ENCODE peak calls at places on chromosome 5, in eight cellular contexts. One of them, this sample, is unnamed.

GRCh38 chr5:174608631-174609097 is 115.7 kb upstream of the MSX2 start:
- DNase-seq in substantia nigra: peak
- DNase-seq in heart left ventricle: peak
- DNase-seq in fibroblast of lung: no peak
- DNase-seq in mesendoderm: no peak
- DNase-seq in left ventricle myocardium inferior: peak
- DNase-seq in GM23248: no peak
- DNase-seq in A549: no peak
- DNase-seq in this sample: no peak

GRCh38 chr5:180601591-180602480 is 10.5 kb upstream of the SCGB3A1 start:
- DNase-seq in substantia nigra: no peak
- DNase-seq in left ventricle myocardium inferior: no peak
- DNase-seq in mesendoderm: no peak
- DNase-seq in heart left ventricle: no peak
- DNase-seq in GM23248: no peak
- DNase-seq in A549: no peak
- DNase-seq in fibroblast of lung: no peak
- DNase-seq in this sample: peak

GRCh38 chr5:98258939-98259338 is 514.5 kb upstream of the RGMB start:
- DNase-seq in substantia nigra: no peak
- DNase-seq in A549: no peak
- DNase-seq in fibroblast of lung: no peak
- DNase-seq in GM23248: no peak
- DNase-seq in left ventricle myocardium inferior: no peak
- DNase-seq in mesendoderm: no peak
- DNase-seq in heart left ventricle: no peak
- DNase-seq in this sample: no peak

GRCh38 chr5:132059696-132060500 is 557 bp upstream of the IL3 start:
- DNase-seq in substantia nigra: no peak
- DNase-seq in A549: no peak
- DNase-seq in GM23248: no peak
- DNase-seq in heart left ventricle: peak
- DNase-seq in mesendoderm: no peak
- DNase-seq in left ventricle myocardium inferior: peak
- DNase-seq in fibroblast of lung: no peak
- DNase-seq in this sample: peak

GRCh38 chr5:116531635-116532034 is 43.0 kb downstream of the SEMA6A start:
- DNase-seq in fibroblast of lung: no peak
- DNase-seq in heart left ventricle: no peak
- DNase-seq in left ventricle myocardium inferior: no peak
- DNase-seq in mesendoderm: peak
- DNase-seq in substantia nigra: no peak
- DNase-seq in GM23248: no peak
- DNase-seq in A549: no peak
- DNase-seq in this sample: peak

GRCh38 chr5:143646961-143647360 is 165.0 kb upstream of the HMHB1 start:
- DNase-seq in mesendoderm: no peak
- DNase-seq in left ventricle myocardium inferior: no peak
- DNase-seq in fibroblast of lung: no peak
- DNase-seq in substantia nigra: no peak
- DNase-seq in heart left ventricle: no peak
- DNase-seq in GM23248: no peak
- DNase-seq in A549: no peak
- DNase-seq in this sample: no peak

GRCh38 chr5:14850419-14851066 is 21.0 kb downstream of the ANKH start:
- DNase-seq in GM23248: no peak
- DNase-seq in A549: no peak
- DNase-seq in left ventricle myocardium inferior: no peak
- DNase-seq in substantia nigra: no peak
- DNase-seq in fibroblast of lung: no peak
- DNase-seq in mesendoderm: peak
- DNase-seq in heart left ventricle: no peak
- DNase-seq in this sample: no peak

GRCh38 chr5:32013658-32014057 is 160.5 kb downstream of the GOLPH3 start:
- DNase-seq in mesendoderm: peak
- DNase-seq in A549: no peak
- DNase-seq in left ventricle myocardium inferior: no peak
- DNase-seq in heart left ventricle: peak
- DNase-seq in fibroblast of lung: no peak
- DNase-seq in GM23248: no peak
- DNase-seq in substantia nigra: no peak
- DNase-seq in this sample: peak

GRCh38 chr5:35476789-35477188 is 140.9 kb upstream of the SPEF2 start:
- DNase-seq in mesendoderm: peak
- DNase-seq in fibroblast of lung: no peak
- DNase-seq in left ventricle myocardium inferior: no peak
- DNase-seq in heart left ventricle: no peak
- DNase-seq in GM23248: no peak
- DNase-seq in substantia nigra: no peak
- DNase-seq in A549: no peak
- DNase-seq in this sample: no peak

GRCh38 chr5:73558950-73559349 is 6.5 kb downstream of the ANKRA2 start:
- DNase-seq in fibroblast of lung: no peak
- DNase-seq in mesendoderm: no peak
- DNase-seq in left ventricle myocardium inferior: no peak
- DNase-seq in GM23248: peak
- DNase-seq in A549: peak
- DNase-seq in substantia nigra: no peak
- DNase-seq in heart left ventricle: no peak
- DNase-seq in this sample: no peak

GRCh38 chr5:76724871-76725270 is 8.9 kb downstream of the F2R start:
- DNase-seq in mesendoderm: peak
- DNase-seq in heart left ventricle: no peak
- DNase-seq in left ventricle myocardium inferior: no peak
- DNase-seq in A549: peak
- DNase-seq in substantia nigra: no peak
- DNase-seq in GM23248: peak
- DNase-seq in fibroblast of lung: no peak
- DNase-seq in this sample: no peak

GRCh38 chr5:127406326-127407121 is 110.9 kb upstream of the PRRC1 start:
- DNase-seq in A549: no peak
- DNase-seq in fibroblast of lung: no peak
- DNase-seq in heart left ventricle: no peak
- DNase-seq in left ventricle myocardium inferior: no peak
- DNase-seq in substantia nigra: no peak
- DNase-seq in GM23248: no peak
- DNase-seq in mesendoderm: peak
- DNase-seq in this sample: peak

GRCh38 chr5:178589180-178590140 is 733 bp downstream of the COL23A1 start:
- DNase-seq in substantia nigra: no peak
- DNase-seq in fibroblast of lung: peak
- DNase-seq in left ventricle myocardium inferior: peak
- DNase-seq in A549: no peak
- DNase-seq in heart left ventricle: peak
- DNase-seq in GM23248: peak
- DNase-seq in mesendoderm: peak
- DNase-seq in this sample: peak

GRCh38 chr5:406041-406440 is 36.9 kb upstream of the EXOC3 start:
- DNase-seq in substantia nigra: no peak
- DNase-seq in GM23248: no peak
- DNase-seq in left ventricle myocardium inferior: no peak
- DNase-seq in A549: no peak
- DNase-seq in mesendoderm: no peak
- DNase-seq in heart left ventricle: no peak
- DNase-seq in fibroblast of lung: no peak
- DNase-seq in this sample: no peak

GRCh38 chr5:61334224-61335196 is 2.5 kb downstream of the ZSWIM6 start:
- DNase-seq in heart left ventricle: no peak
- DNase-seq in fibroblast of lung: peak
- DNase-seq in mesendoderm: peak
- DNase-seq in substantia nigra: no peak
- DNase-seq in left ventricle myocardium inferior: no peak
- DNase-seq in GM23248: peak
- DNase-seq in A549: no peak
- DNase-seq in this sample: peak

GRCh38 chr5:97078958-97079357 is 63.5 kb downstream of the LIX1 start:
- DNase-seq in A549: no peak
- DNase-seq in heart left ventricle: no peak
- DNase-seq in left ventricle myocardium inferior: no peak
- DNase-seq in GM23248: peak
- DNase-seq in mesendoderm: no peak
- DNase-seq in fibroblast of lung: peak
- DNase-seq in substantia nigra: no peak
- DNase-seq in this sample: no peak

GRCh38 chr5:113204525-113205161 is 228.0 kb downstream of the DCP2 start:
- DNase-seq in mesendoderm: peak
- DNase-seq in A549: no peak
- DNase-seq in heart left ventricle: peak
- DNase-seq in GM23248: peak
- DNase-seq in substantia nigra: peak
- DNase-seq in fibroblast of lung: peak
- DNase-seq in left ventricle myocardium inferior: peak
- DNase-seq in this sample: peak

DNA sequence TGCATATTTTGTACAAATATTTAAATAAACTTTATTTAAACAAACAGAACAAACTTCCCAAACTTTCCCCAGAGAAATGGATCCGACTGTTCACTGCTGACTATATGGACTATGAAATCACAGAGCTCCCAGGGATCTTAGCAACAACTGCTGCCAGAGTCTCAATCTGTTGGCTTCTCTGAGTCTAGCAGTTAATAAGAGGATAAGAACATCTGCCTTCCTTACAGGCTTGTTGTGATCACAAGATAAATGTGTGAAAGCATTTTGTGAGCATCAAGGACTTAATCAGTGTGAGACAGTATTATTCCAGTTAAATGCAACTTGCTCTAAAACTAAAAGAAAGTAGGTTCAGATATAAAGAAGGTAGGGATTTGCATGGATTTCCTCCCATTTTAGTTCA is 31.4 kb upstream of the MYOT start:
- DNase-seq in GM23248: no peak
- DNase-seq in substantia nigra: no peak
- DNase-seq in heart left ventricle: no peak
- DNase-seq in mesendoderm: peak
- DNase-seq in left ventricle myocardium inferior: no peak
- DNase-seq in fibroblast of lung: no peak
- DNase-seq in A549: no peak
- DNase-seq in this sample: no peak
- H3K27ac ChIP-seq in GM23248: no peak
- H3K27ac ChIP-seq in substantia nigra: peak
- H3K27ac ChIP-seq in heart left ventricle: peak
- H3K27ac ChIP-seq in mesendoderm: no peak
- H3K27ac ChIP-seq in left ventricle myocardium inferior: peak
- H3K27ac ChIP-seq in fibroblast of lung: no peak
- H3K27ac ChIP-seq in A549: peak
- H3K27ac ChIP-seq in this sample: no peak

GRCh38 chr5:173057062-173057924 is 1.1 kb downstream of the CREBRF start:
- DNase-seq in GM23248: peak
- DNase-seq in A549: peak
- DNase-seq in substantia nigra: peak
- DNase-seq in left ventricle myocardium inferior: peak
- DNase-seq in heart left ventricle: peak
- DNase-seq in mesendoderm: peak
- DNase-seq in fibroblast of lung: peak
- DNase-seq in this sample: peak

GRCh38 chr5:173055722-173055982 is 500 bp upstream of the CREBRF start:
- DNase-seq in heart left ventricle: no peak
- DNase-seq in fibroblast of lung: no peak
- DNase-seq in mesendoderm: no peak
- DNase-seq in substantia nigra: no peak
- DNase-seq in GM23248: peak
- DNase-seq in A549: peak
- DNase-seq in left ventricle myocardium inferior: no peak
- DNase-seq in this sample: no peak

GRCh38 chr5:173055983-173056782 is at the start of gene CREBRF:
- DNase-seq in left ventricle myocardium inferior: peak
- DNase-seq in GM23248: peak
- DNase-seq in fibroblast of lung: peak
- DNase-seq in substantia nigra: peak
- DNase-seq in heart left ventricle: peak
- DNase-seq in mesendoderm: peak
- DNase-seq in A549: peak
- DNase-seq in this sample: peak

GRCh38 chr5:173056783-173057061 is 570 bp downstream of the CREBRF start:
- DNase-seq in A549: peak
- DNase-seq in fibroblast of lung: no peak
- DNase-seq in GM23248: no peak
- DNase-seq in mesendoderm: no peak
- DNase-seq in left ventricle myocardium inferior: peak
- DNase-seq in heart left ventricle: no peak
- DNase-seq in substantia nigra: no peak
- DNase-seq in this sample: no peak

GRCh38 chr5:173055042-173055721 is 970 bp upstream of the CREBRF start:
- DNase-seq in fibroblast of lung: no peak
- DNase-seq in substantia nigra: no peak
- DNase-seq in A549: no peak
- DNase-seq in GM23248: no peak
- DNase-seq in mesendoderm: no peak
- DNase-seq in heart left ventricle: no peak
- DNase-seq in left ventricle myocardium inferior: no peak
- DNase-seq in this sample: no peak
- H3K27ac ChIP-seq in fibroblast of lung: peak
- H3K27ac ChIP-seq in substantia nigra: peak
- H3K27ac ChIP-seq in A549: peak
- H3K27ac ChIP-seq in GM23248: no peak
- H3K27ac ChIP-seq in mesendoderm: no peak
- H3K27ac ChIP-seq in heart left ventricle: peak
- H3K27ac ChIP-seq in left ventricle myocardium inferior: peak
- H3K27ac ChIP-seq in this sample: no peak

GRCh38 chr5:36495638-36496010 is 110.8 kb upstream of the SLC1A3 start:
- DNase-seq in left ventricle myocardium inferior: no peak
- DNase-seq in substantia nigra: no peak
- DNase-seq in fibroblast of lung: peak
- DNase-seq in mesendoderm: no peak
- DNase-seq in GM23248: no peak
- DNase-seq in heart left ventricle: no peak
- DNase-seq in A549: no peak
- DNase-seq in this sample: no peak
- H3K27ac ChIP-seq in left ventricle myocardium inferior: no peak
- H3K27ac ChIP-seq in substantia nigra: no peak
- H3K27ac ChIP-seq in fibroblast of lung: no peak
- H3K27ac ChIP-seq in mesendoderm: no peak
- H3K27ac ChIP-seq in GM23248: no peak
- H3K27ac ChIP-seq in heart left ventricle: no peak
- H3K27ac ChIP-seq in A549: no peak
- H3K27ac ChIP-seq in this sample: no peak

GRCh38 chr5:80037366-80037765 is 2.2 kb downstream of the THBS4 start:
- DNase-seq in left ventricle myocardium inferior: no peak
- DNase-seq in heart left ventricle: no peak
- DNase-seq in fibroblast of lung: no peak
- DNase-seq in mesendoderm: no peak
- DNase-seq in substantia nigra: no peak
- DNase-seq in GM23248: no peak
- DNase-seq in A549: no peak
- DNase-seq in this sample: no peak

GRCh38 chr5:80041536-80041935 is 6.4 kb downstream of the THBS4 start:
- DNase-seq in A549: no peak
- DNase-seq in substantia nigra: no peak
- DNase-seq in heart left ventricle: no peak
- DNase-seq in mesendoderm: no peak
- DNase-seq in fibroblast of lung: no peak
- DNase-seq in left ventricle myocardium inferior: no peak
- DNase-seq in GM23248: no peak
- DNase-seq in this sample: no peak

DNA sequence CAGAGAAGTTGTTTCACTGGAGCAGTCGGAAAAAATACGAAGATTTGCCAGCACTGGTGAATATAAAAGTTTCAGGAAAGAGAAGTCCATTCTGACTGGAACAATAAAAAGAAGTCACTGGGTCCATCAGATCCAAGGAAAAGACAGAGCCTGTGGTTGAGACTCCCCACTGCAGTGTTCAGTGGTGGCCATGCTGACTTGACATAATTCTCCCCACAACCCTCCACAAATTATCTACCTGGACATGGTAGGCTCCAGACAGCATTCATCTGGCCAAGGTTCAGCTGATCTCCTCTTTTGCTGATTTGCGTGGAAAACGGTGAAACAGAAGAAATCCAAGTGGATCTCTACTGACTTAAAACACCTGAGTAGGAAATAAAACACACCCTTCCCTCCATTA is 8.0 kb downstream of the THBS4 start:
- DNase-seq in mesendoderm: no peak
- DNase-seq in left ventricle myocardium inferior: no peak
- DNase-seq in heart left ventricle: no peak
- DNase-seq in substantia nigra: no peak
- DNase-seq in fibroblast of lung: no peak
- DNase-seq in GM23248: no peak
- DNase-seq in A549: no peak
- DNase-seq in this sample: no peak
- H3K27ac ChIP-seq in mesendoderm: no peak
- H3K27ac ChIP-seq in left ventricle myocardium inferior: no peak
- H3K27ac ChIP-seq in heart left ventricle: no peak
- H3K27ac ChIP-seq in substantia nigra: no peak
- H3K27ac ChIP-seq in fibroblast of lung: no peak
- H3K27ac ChIP-seq in GM23248: no peak
- H3K27ac ChIP-seq in A549: no peak
- H3K27ac ChIP-seq in this sample: no peak